ENCODE peak calls at places on chromosome 4, in eight cellular contexts. One of them, this sample, is unnamed.

GRCh38 chr4:4599886-4600285 is 58.0 kb upstream of the STX18 start:
- DNase-seq in uterus: no peak
- DNase-seq in upper lobe of left lung: no peak
- DNase-seq in MM.1S: no peak
- DNase-seq in heart left ventricle: no peak
- DNase-seq in A673: no peak
- DNase-seq in PC-3: no peak
- DNase-seq in hepatocyte: no peak
- DNase-seq in this sample: no peak

GRCh38 chr4:133148690-133149363 is at the start of gene PCDH10:
- DNase-seq in MM.1S: peak; percentile 91
- DNase-seq in uterus: peak; percentile 91
- DNase-seq in hepatocyte: peak; percentile 96
- DNase-seq in upper lobe of left lung: peak; percentile 71
- DNase-seq in PC-3: peak; percentile 85
- DNase-seq in heart left ventricle: peak; percentile 90
- DNase-seq in A673: peak; percentile 96
- DNase-seq in this sample: peak; percentile 96

GRCh38 chr4:147727476-147728028 is 4.3 kb upstream of the ARHGAP10 start:
- DNase-seq in A673: no peak
- DNase-seq in PC-3: peak; percentile 74
- DNase-seq in hepatocyte: no peak
- DNase-seq in heart left ventricle: no peak
- DNase-seq in upper lobe of left lung: no peak
- DNase-seq in uterus: no peak
- DNase-seq in MM.1S: no peak
- DNase-seq in this sample: no peak

GRCh38 chr4:94486372-94486801 is 34.6 kb downstream of the PDLIM5 start:
- DNase-seq in A673: peak; percentile 41
- DNase-seq in heart left ventricle: no peak
- DNase-seq in hepatocyte: no peak
- DNase-seq in uterus: no peak
- DNase-seq in PC-3: peak; percentile 86
- DNase-seq in MM.1S: no peak
- DNase-seq in upper lobe of left lung: peak; percentile 25
- DNase-seq in this sample: no peak

GRCh38 chr4:56995525-56995924 is 16.8 kb downstream of the POLR2B start:
- DNase-seq in A673: peak; percentile 22
- DNase-seq in hepatocyte: peak; percentile 60
- DNase-seq in uterus: peak; percentile 75
- DNase-seq in PC-3: no peak
- DNase-seq in heart left ventricle: no peak
- DNase-seq in MM.1S: no peak
- DNase-seq in upper lobe of left lung: no peak
- DNase-seq in this sample: peak; percentile 86

GRCh38 chr4:86848732-86849617 is at the start of gene SLC10A6:
- DNase-seq in A673: no peak
- DNase-seq in heart left ventricle: no peak
- DNase-seq in MM.1S: no peak
- DNase-seq in upper lobe of left lung: no peak
- DNase-seq in hepatocyte: no peak
- DNase-seq in uterus: no peak
- DNase-seq in PC-3: no peak
- DNase-seq in this sample: no peak

GRCh38 chr4:164337219-164337944 is 416.5 kb upstream of the SMIM31 start:
- DNase-seq in uterus: no peak
- DNase-seq in upper lobe of left lung: no peak
- DNase-seq in hepatocyte: no peak
- DNase-seq in A673: no peak
- DNase-seq in PC-3: peak; percentile 55
- DNase-seq in heart left ventricle: no peak
- DNase-seq in MM.1S: no peak
- DNase-seq in this sample: no peak

GRCh38 chr4:181008164-181008563 is 1235.0 kb upstream of the TENM3 start:
- DNase-seq in hepatocyte: no peak
- DNase-seq in upper lobe of left lung: no peak
- DNase-seq in A673: peak; percentile 11
- DNase-seq in MM.1S: no peak
- DNase-seq in PC-3: peak; percentile 25
- DNase-seq in uterus: no peak
- DNase-seq in heart left ventricle: no peak
- DNase-seq in this sample: no peak

GRCh38 chr4:113445286-113445685 is 316.3 kb downstream of the CAMK2D start:
- DNase-seq in A673: peak; percentile 59
- DNase-seq in hepatocyte: peak; percentile 32
- DNase-seq in PC-3: peak; percentile 82
- DNase-seq in MM.1S: no peak
- DNase-seq in heart left ventricle: no peak
- DNase-seq in uterus: peak; percentile 70
- DNase-seq in upper lobe of left lung: no peak
- DNase-seq in this sample: peak; percentile 80

GRCh38 chr4:41795796-41796195 is 47.3 kb upstream of the PHOX2B start:
- DNase-seq in PC-3: no peak
- DNase-seq in uterus: no peak
- DNase-seq in heart left ventricle: no peak
- DNase-seq in MM.1S: no peak
- DNase-seq in A673: no peak
- DNase-seq in hepatocyte: no peak
- DNase-seq in upper lobe of left lung: no peak
- DNase-seq in this sample: no peak

GRCh38 chr4:37904824-37905223 is 13.9 kb downstream of the TBC1D1 start:
- DNase-seq in PC-3: no peak
- DNase-seq in A673: no peak
- DNase-seq in upper lobe of left lung: no peak
- DNase-seq in MM.1S: no peak
- DNase-seq in hepatocyte: no peak
- DNase-seq in uterus: no peak
- DNase-seq in heart left ventricle: no peak
- DNase-seq in this sample: no peak

GRCh38 chr4:87973283-87974169 is 2.0 kb upstream of the SPP1 start:
- DNase-seq in heart left ventricle: peak; percentile 70
- DNase-seq in PC-3: peak; percentile 70
- DNase-seq in uterus: peak; percentile 59
- DNase-seq in upper lobe of left lung: peak; percentile 43
- DNase-seq in MM.1S: peak; percentile 50
- DNase-seq in hepatocyte: peak; percentile 73
- DNase-seq in A673: peak; percentile 63
- DNase-seq in this sample: no peak

GRCh38 chr4:17189322-17189721 is 290.9 kb upstream of the LDB2 start:
- DNase-seq in PC-3: no peak
- DNase-seq in heart left ventricle: no peak
- DNase-seq in uterus: peak; percentile 48
- DNase-seq in upper lobe of left lung: no peak
- DNase-seq in A673: peak; percentile 42
- DNase-seq in hepatocyte: peak; percentile 27
- DNase-seq in MM.1S: no peak
- DNase-seq in this sample: no peak

GRCh38 chr4:1234296-1234695 is 14.6 kb downstream of the CTBP1 start:
- DNase-seq in uterus: peak; percentile 53
- DNase-seq in A673: no peak
- DNase-seq in upper lobe of left lung: no peak
- DNase-seq in PC-3: no peak
- DNase-seq in hepatocyte: peak; percentile 41
- DNase-seq in MM.1S: no peak
- DNase-seq in heart left ventricle: no peak
- DNase-seq in this sample: no peak

GRCh38 chr4:69518102-69518501 is 22.4 kb upstream of the UGT2B4 start:
- DNase-seq in MM.1S: no peak
- DNase-seq in heart left ventricle: no peak
- DNase-seq in upper lobe of left lung: no peak
- DNase-seq in hepatocyte: no peak
- DNase-seq in PC-3: no peak
- DNase-seq in uterus: no peak
- DNase-seq in A673: no peak
- DNase-seq in this sample: no peak

GRCh38 chr4:139628184-139629012 is 37.2 kb upstream of the MGST2 start:
- DNase-seq in PC-3: no peak
- DNase-seq in A673: no peak
- DNase-seq in uterus: no peak
- DNase-seq in hepatocyte: no peak
- DNase-seq in MM.1S: no peak
- DNase-seq in upper lobe of left lung: no peak
- DNase-seq in heart left ventricle: no peak
- DNase-seq in this sample: no peak

GRCh38 chr4:79831701-79832514 is 241.1 kb downstream of the ANTXR2 start:
- DNase-seq in upper lobe of left lung: no peak
- DNase-seq in MM.1S: no peak
- DNase-seq in heart left ventricle: no peak
- DNase-seq in hepatocyte: no peak
- DNase-seq in uterus: no peak
- DNase-seq in PC-3: no peak
- DNase-seq in A673: no peak
- DNase-seq in this sample: no peak
- H3K9me3 ChIP-seq in upper lobe of left lung: no peaks in the 10 kb centered on the region
- H3K9me3 ChIP-seq in MM.1S: no peaks in the 10 kb centered on the region
- H3K9me3 ChIP-seq in heart left ventricle: no peaks in the 10 kb centered on the region
- H3K9me3 ChIP-seq in hepatocyte: no peaks in the 10 kb centered on the region
- H3K9me3 ChIP-seq in uterus: no peaks in the 10 kb centered on the region
- H3K9me3 ChIP-seq in PC-3: no peaks in the 10 kb centered on the region
- H3K9me3 ChIP-seq in A673: no peaks in the 10 kb centered on the region
- H3K9me3 ChIP-seq in this sample: peaks cover 3% of the 10 kb centered on the region

GRCh38 chr4:54539500-54540029 is 118.2 kb upstream of the KIT start:
- DNase-seq in upper lobe of left lung: peak; percentile 42
- DNase-seq in A673: peak; percentile 3
- DNase-seq in heart left ventricle: peak; percentile 80
- DNase-seq in hepatocyte: peak; percentile 76
- DNase-seq in PC-3: no peak
- DNase-seq in MM.1S: no peak
- DNase-seq in uterus: peak; percentile 27
- DNase-seq in this sample: peak; percentile 65
- TF ChIP-seq CTCF in upper lobe of left lung: no peak
- TF ChIP-seq CTCF in A673: no peak
- TF ChIP-seq CTCF in heart left ventricle: no peak
- TF ChIP-seq CTCF in hepatocyte: no peak
- TF ChIP-seq CTCF in PC-3: no peak
- TF ChIP-seq CTCF in MM.1S: no peak
- TF ChIP-seq CTCF in uterus: no peak
- TF ChIP-seq CTCF in this sample: no peak

DNA sequence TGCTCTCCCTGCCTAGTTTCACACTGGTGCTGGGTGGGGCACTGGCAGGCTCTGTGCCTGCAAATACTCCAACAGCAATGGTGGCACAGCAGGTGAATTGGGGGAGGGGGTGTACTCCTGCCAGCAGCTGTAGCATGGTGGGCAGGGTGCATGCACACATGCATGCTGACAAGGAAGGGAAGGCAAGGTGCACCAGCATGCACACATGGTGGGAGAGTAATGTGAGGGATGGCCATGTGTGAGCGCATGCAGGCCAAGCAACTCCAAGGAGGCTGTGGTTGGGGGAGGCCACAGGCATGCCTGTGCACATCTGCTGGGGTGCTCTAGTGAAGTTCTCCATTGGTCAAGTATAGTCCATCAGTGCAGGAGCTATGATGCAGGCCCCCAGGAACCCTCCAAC is 54.5 kb upstream of the INPP4B start:
- DNase-seq in MM.1S: no peak
- DNase-seq in PC-3: no peak
- DNase-seq in upper lobe of left lung: no peak
- DNase-seq in hepatocyte: no peak
- DNase-seq in A673: no peak
- DNase-seq in uterus: no peak
- DNase-seq in heart left ventricle: no peak
- DNase-seq in this sample: no peak
- H3K9me3 ChIP-seq in MM.1S: no peaks in the 10 kb centered on the region
- H3K9me3 ChIP-seq in PC-3: peaks cover 4% of the 10 kb centered on the region
- H3K9me3 ChIP-seq in upper lobe of left lung: no peaks in the 10 kb centered on the region
- H3K9me3 ChIP-seq in hepatocyte: no peaks in the 10 kb centered on the region
- H3K9me3 ChIP-seq in A673: no peaks in the 10 kb centered on the region
- H3K9me3 ChIP-seq in uterus: no peaks in the 10 kb centered on the region
- H3K9me3 ChIP-seq in heart left ventricle: no peaks in the 10 kb centered on the region
- H3K9me3 ChIP-seq in this sample: peaks cover 9% of the 10 kb centered on the region

GRCh38 chr4:76251448-76252270 is at the start of gene FAM47E:
- DNase-seq in hepatocyte: peak; percentile 90
- DNase-seq in MM.1S: peak; percentile 69
- DNase-seq in heart left ventricle: peak; percentile 87
- DNase-seq in uterus: peak; percentile 45
- DNase-seq in upper lobe of left lung: peak; percentile 89
- DNase-seq in A673: peak; percentile 19
- DNase-seq in PC-3: peak; percentile 61
- DNase-seq in this sample: peak; percentile 67
- TF ChIP-seq CTCF in hepatocyte: peak; percentile 55
- TF ChIP-seq CTCF in MM.1S: peak; percentile 56
- TF ChIP-seq CTCF in heart left ventricle: peak; percentile 39
- TF ChIP-seq CTCF in uterus: peak; percentile 47
- TF ChIP-seq CTCF in upper lobe of left lung: peak; percentile 54
- TF ChIP-seq CTCF in A673: peak; percentile 39
- TF ChIP-seq CTCF in PC-3: peak; percentile 56
- TF ChIP-seq CTCF in this sample: peak; percentile 20

DNA sequence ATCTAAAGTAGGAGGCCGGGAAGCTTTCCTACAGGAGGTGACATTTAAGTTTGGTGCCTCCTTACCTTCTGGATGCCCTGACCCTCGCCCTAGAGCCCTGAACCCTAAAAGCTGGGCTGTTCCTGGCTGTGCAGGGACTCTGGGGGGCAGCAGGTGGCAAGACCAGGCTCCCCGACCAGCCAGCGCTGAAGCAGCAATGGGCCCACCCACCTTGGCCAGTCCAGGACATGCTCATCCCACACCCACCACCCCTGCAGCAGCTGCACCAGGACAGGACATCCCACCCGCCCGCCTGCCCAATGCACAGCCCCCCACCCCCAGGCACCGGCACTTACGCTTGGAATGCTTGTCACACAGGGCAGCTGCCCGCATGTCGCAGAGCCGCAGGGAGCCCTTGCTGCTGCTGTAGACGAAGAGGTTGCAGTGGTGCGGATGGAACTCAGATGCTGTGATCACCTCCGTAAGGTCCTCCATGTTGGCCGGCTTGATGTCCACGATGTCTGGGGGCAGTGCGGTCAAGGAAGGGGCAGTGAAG is 77.9 kb downstream of the WFS1 start:
- DNase-seq in uterus: no peak
- DNase-seq in upper lobe of left lung: no peak
- DNase-seq in MM.1S: no peak
- DNase-seq in PC-3: no peak
- DNase-seq in A673: no peak
- DNase-seq in heart left ventricle: peak; percentile 55
- DNase-seq in hepatocyte: no peak
- DNase-seq in this sample: no peak
- H3K9me3 ChIP-seq in uterus: no peaks in the 10 kb centered on the region
- H3K9me3 ChIP-seq in upper lobe of left lung: no peaks in the 10 kb centered on the region
- H3K9me3 ChIP-seq in MM.1S: no peaks in the 10 kb centered on the region
- H3K9me3 ChIP-seq in PC-3: no peaks in the 10 kb centered on the region
- H3K9me3 ChIP-seq in A673: no peaks in the 10 kb centered on the region
- H3K9me3 ChIP-seq in heart left ventricle: no peaks in the 10 kb centered on the region
- H3K9me3 ChIP-seq in hepatocyte: no peaks in the 10 kb centered on the region
- H3K9me3 ChIP-seq in this sample: no peaks in the 10 kb centered on the region

GRCh38 chr4:153518001-153518400 is 51.8 kb downstream of the TMEM131L start:
- DNase-seq in heart left ventricle: no peak
- DNase-seq in upper lobe of left lung: no peak
- DNase-seq in MM.1S: no peak
- DNase-seq in A673: no peak
- DNase-seq in uterus: no peak
- DNase-seq in PC-3: no peak
- DNase-seq in hepatocyte: no peak
- DNase-seq in this sample: no peak
- TF ChIP-seq CTCF in heart left ventricle: no peak
- TF ChIP-seq CTCF in upper lobe of left lung: no peak
- TF ChIP-seq CTCF in MM.1S: no peak
- TF ChIP-seq CTCF in A673: no peak
- TF ChIP-seq CTCF in uterus: no peak
- TF ChIP-seq CTCF in PC-3: no peak
- TF ChIP-seq CTCF in hepatocyte: no peak
- TF ChIP-seq CTCF in this sample: no peak

This sample was measured in right atrium auricular region.